ENCODE peak calls at places on chromosomes 7 and 10, in six cellular contexts. One of them, this sample, is unnamed.

GRCh38 chr7:101373812-101374612 is 11.3 kb downstream of the COL26A1 start:
- DNase-seq in neuronal stem cell: no peak
- DNase-seq in IMR-90: no peak
- DNase-seq in H9: no peak
- DNase-seq in mesenchymal stem cell: no peak
- DNase-seq in H1: no peak
- DNase-seq in this sample: peak; percentile 63

GRCh38 chr7:54833021-54833467 is 74.0 kb upstream of the SEC61G start:
- DNase-seq in neuronal stem cell: no peak
- DNase-seq in IMR-90: no peak
- DNase-seq in H9: no peak
- DNase-seq in mesenchymal stem cell: no peak
- DNase-seq in H1: no peak
- DNase-seq in this sample: no peak

GRCh38 chr7:64946772-64947171 is 43.7 kb downstream of the ZNF273 start:
- DNase-seq in neuronal stem cell: peak; percentile 6
- DNase-seq in IMR-90: peak; percentile 1
- DNase-seq in H9: peak; percentile 69
- DNase-seq in mesenchymal stem cell: no peak
- DNase-seq in H1: no peak
- DNase-seq in this sample: peak; percentile 63

GRCh38 chr10:62109532-62110293 is 158.9 kb downstream of the RTKN2 start:
- DNase-seq in neuronal stem cell: no peak
- DNase-seq in IMR-90: no peak
- DNase-seq in H9: no peak
- DNase-seq in mesenchymal stem cell: no peak
- DNase-seq in H1: no peak
- DNase-seq in this sample: no peak

GRCh38 chr7:141562036-141562435 is 10.8 kb downstream of the AGK start:
- DNase-seq in neuronal stem cell: no peak
- DNase-seq in IMR-90: no peak
- DNase-seq in H9: no peak
- DNase-seq in mesenchymal stem cell: no peak
- DNase-seq in H1: no peak
- DNase-seq in this sample: no peak

GRCh38 chr7:30903146-30903545 is 8.5 kb upstream of the AQP1 start:
- DNase-seq in neuronal stem cell: no peak
- DNase-seq in IMR-90: no peak
- DNase-seq in H9: no peak
- DNase-seq in mesenchymal stem cell: no peak
- DNase-seq in H1: no peak
- DNase-seq in this sample: no peak

GRCh38 chr7:143484059-143484458 is 6.4 kb downstream of the TAS2R41 start:
- DNase-seq in neuronal stem cell: no peak
- DNase-seq in IMR-90: peak; percentile 21
- DNase-seq in H9: no peak
- DNase-seq in mesenchymal stem cell: no peak
- DNase-seq in H1: no peak
- DNase-seq in this sample: no peak

GRCh38 chr10:78950656-78951587 is 117.8 kb upstream of the ZMIZ1 start:
- DNase-seq in neuronal stem cell: no peak
- DNase-seq in IMR-90: no peak
- DNase-seq in H9: no peak
- DNase-seq in mesenchymal stem cell: no peak
- DNase-seq in H1: no peak
- DNase-seq in this sample: no peak

GRCh38 chr7:142711722-142712616 is 37.3 kb upstream of the PRSS1 start:
- DNase-seq in neuronal stem cell: no peak
- DNase-seq in IMR-90: peak; percentile 19
- DNase-seq in H9: no peak
- DNase-seq in mesenchymal stem cell: peak; percentile 5
- DNase-seq in H1: no peak
- DNase-seq in this sample: peak; percentile 38

GRCh38 chr10:120460776-120461175 is 3.7 kb downstream of the PLPP4 start:
- DNase-seq in neuronal stem cell: no peak
- DNase-seq in IMR-90: peak; percentile 54
- DNase-seq in H9: no peak
- DNase-seq in mesenchymal stem cell: peak; percentile 95
- DNase-seq in H1: no peak
- DNase-seq in this sample: peak; percentile 79

GRCh38 chr7:66356277-66356721 is 151.2 kb downstream of the TPST1 start:
- DNase-seq in neuronal stem cell: no peak
- DNase-seq in IMR-90: peak; percentile 85
- DNase-seq in H9: no peak
- DNase-seq in mesenchymal stem cell: no peak
- DNase-seq in H1: no peak
- DNase-seq in this sample: no peak

GRCh38 chr10:74841265-74841973 is 15.0 kb downstream of the KAT6B start:
- DNase-seq in neuronal stem cell: no peak
- DNase-seq in IMR-90: peak; percentile 39
- DNase-seq in H9: no peak
- DNase-seq in mesenchymal stem cell: no peak
- DNase-seq in H1: no peak
- DNase-seq in this sample: no peak

GRCh38 chr7:156733638-156734037 is 93.1 kb downstream of the RNF32 start:
- DNase-seq in neuronal stem cell: no peak
- DNase-seq in IMR-90: no peak
- DNase-seq in H9: no peak
- DNase-seq in mesenchymal stem cell: no peak
- DNase-seq in H1: no peak
- DNase-seq in this sample: no peak

GRCh38 chr7:495326-495725 is 24.3 kb downstream of the PDGFA start:
- DNase-seq in neuronal stem cell: no peak
- DNase-seq in IMR-90: no peak
- DNase-seq in H9: no peak
- DNase-seq in mesenchymal stem cell: no peak
- DNase-seq in H1: no peak
- DNase-seq in this sample: no peak

GRCh38 chr7:149071641-149072437 is 18.7 kb downstream of the ZNF786 start:
- DNase-seq in neuronal stem cell: peak; percentile 11
- DNase-seq in IMR-90: peak; percentile 5
- DNase-seq in H9: peak; percentile 90
- DNase-seq in mesenchymal stem cell: peak; percentile 11
- DNase-seq in H1: peak; percentile 81
- DNase-seq in this sample: peak; percentile 91

GRCh38 chr7:70040971-70041766 is 442.9 kb downstream of the AUTS2 start:
- DNase-seq in neuronal stem cell: no peak
- DNase-seq in IMR-90: no peak
- DNase-seq in H9: no peak
- DNase-seq in mesenchymal stem cell: peak; percentile 13
- DNase-seq in H1: no peak
- DNase-seq in this sample: peak; percentile 30

GRCh38 chr7:117047496-117047895 is 94.2 kb downstream of the ST7 start:
- DNase-seq in neuronal stem cell: no peak
- DNase-seq in IMR-90: peak; percentile 42
- DNase-seq in H9: no peak
- DNase-seq in mesenchymal stem cell: no peak
- DNase-seq in H1: no peak
- DNase-seq in this sample: no peak

GRCh38 chr7:21911341-21911875 is 34.3 kb downstream of the CDCA7L start:
- DNase-seq in neuronal stem cell: no peak
- DNase-seq in IMR-90: peak; percentile 7
- DNase-seq in H9: no peak
- DNase-seq in mesenchymal stem cell: peak; percentile 37
- DNase-seq in H1: no peak
- DNase-seq in this sample: no peak

GRCh38 chr10:110859206-110859946 is 12.4 kb upstream of the PDCD4 start:
- DNase-seq in neuronal stem cell: no peak
- DNase-seq in IMR-90: no peak
- DNase-seq in H9: no peak
- DNase-seq in mesenchymal stem cell: no peak
- DNase-seq in H1: no peak
- DNase-seq in this sample: no peak

GRCh38 chr7:24923172-24923865 is 56.7 kb downstream of the OSBPL3 start:
- DNase-seq in neuronal stem cell: no peak
- DNase-seq in IMR-90: no peak
- DNase-seq in H9: no peak
- DNase-seq in mesenchymal stem cell: no peak
- DNase-seq in H1: no peak
- DNase-seq in this sample: no peak

GRCh38 chr7:41915861-41916260 is 213.0 kb upstream of the INHBA start:
- DNase-seq in neuronal stem cell: no peak
- DNase-seq in IMR-90: no peak
- DNase-seq in H9: no peak
- DNase-seq in mesenchymal stem cell: no peak
- DNase-seq in H1: no peak
- DNase-seq in this sample: no peak

GRCh38 chr7:98210513-98211220 is 572 bp upstream of the BHLHA15 start:
- DNase-seq in neuronal stem cell: no peak
- DNase-seq in IMR-90: no peak
- DNase-seq in H9: peak; percentile 77
- DNase-seq in mesenchymal stem cell: peak; percentile 23
- DNase-seq in H1: no peak
- DNase-seq in this sample: peak; percentile 55

GRCh38 chr7:114414151-114415053 is at the start of gene FOXP2:
- DNase-seq in neuronal stem cell: no peak
- DNase-seq in IMR-90: peak; percentile 48
- DNase-seq in H9: no peak
- DNase-seq in mesenchymal stem cell: peak; percentile 56
- DNase-seq in H1: no peak
- DNase-seq in this sample: peak; percentile 48

GRCh38 chr7:73963252-73963822 is 64.6 kb upstream of the ELN start:
- DNase-seq in neuronal stem cell: no peak
- DNase-seq in IMR-90: no peak
- DNase-seq in H9: no peak
- DNase-seq in mesenchymal stem cell: no peak
- DNase-seq in H1: no peak
- DNase-seq in this sample: no peak

GRCh38 chr10:7700577-7701125 is 2.5 kb upstream of the ITIH2 start:
- DNase-seq in neuronal stem cell: no peak
- DNase-seq in IMR-90: no peak
- DNase-seq in H9: no peak
- DNase-seq in mesenchymal stem cell: no peak
- DNase-seq in H1: no peak
- DNase-seq in this sample: no peak

GRCh38 chr10:69861251-69862240 is 59.8 kb downstream of the COL13A1 start:
- DNase-seq in neuronal stem cell: no peak
- DNase-seq in IMR-90: peak; percentile 73
- DNase-seq in H9: no peak
- DNase-seq in mesenchymal stem cell: peak; percentile 86
- DNase-seq in H1: no peak
- DNase-seq in this sample: peak; percentile 95

GRCh38 chr7:47481656-47482012 is 100.3 kb downstream of the TNS3 start:
- DNase-seq in neuronal stem cell: no peak
- DNase-seq in IMR-90: no peak
- DNase-seq in H9: no peak
- DNase-seq in mesenchymal stem cell: no peak
- DNase-seq in H1: no peak
- DNase-seq in this sample: no peak

GRCh38 chr7:47479821-47480575 is 101.9 kb downstream of the TNS3 start:
- DNase-seq in neuronal stem cell: no peak
- DNase-seq in IMR-90: no peak
- DNase-seq in H9: peak; percentile 26
- DNase-seq in mesenchymal stem cell: no peak
- DNase-seq in H1: no peak
- DNase-seq in this sample: no peak

GRCh38 chr7:47478926-47479791 is 102.8 kb downstream of the TNS3 start:
- DNase-seq in neuronal stem cell: no peak
- DNase-seq in IMR-90: no peak
- DNase-seq in H9: peak; percentile 33
- DNase-seq in mesenchymal stem cell: no peak
- DNase-seq in H1: no peak
- DNase-seq in this sample: no peak

GRCh38 chr7:47482013-47482761 is 99.7 kb downstream of the TNS3 start:
- DNase-seq in neuronal stem cell: no peak
- DNase-seq in IMR-90: peak; percentile 98
- DNase-seq in H9: no peak
- DNase-seq in mesenchymal stem cell: peak; percentile 99
- DNase-seq in H1: no peak
- DNase-seq in this sample: peak; percentile 54

GRCh38 chr7:47480576-47481538 is 101.1 kb downstream of the TNS3 start:
- DNase-seq in neuronal stem cell: no peak
- DNase-seq in IMR-90: no peak
- DNase-seq in H9: peak; percentile 52
- DNase-seq in mesenchymal stem cell: peak; percentile 42
- DNase-seq in H1: peak; percentile 62
- DNase-seq in this sample: no peak
- H2BK120ac ChIP-seq in neuronal stem cell: no peak overlapping the region
- H2BK120ac ChIP-seq in IMR-90: peak overlapping the region; percentile 95
- H2BK120ac ChIP-seq in H9: no peak overlapping the region
- H2BK120ac ChIP-seq in mesenchymal stem cell: peak overlapping the region; percentile 99
- H2BK120ac ChIP-seq in H1: no peak overlapping the region
- H2BK120ac ChIP-seq in this sample: no peak overlapping the region

DNA sequence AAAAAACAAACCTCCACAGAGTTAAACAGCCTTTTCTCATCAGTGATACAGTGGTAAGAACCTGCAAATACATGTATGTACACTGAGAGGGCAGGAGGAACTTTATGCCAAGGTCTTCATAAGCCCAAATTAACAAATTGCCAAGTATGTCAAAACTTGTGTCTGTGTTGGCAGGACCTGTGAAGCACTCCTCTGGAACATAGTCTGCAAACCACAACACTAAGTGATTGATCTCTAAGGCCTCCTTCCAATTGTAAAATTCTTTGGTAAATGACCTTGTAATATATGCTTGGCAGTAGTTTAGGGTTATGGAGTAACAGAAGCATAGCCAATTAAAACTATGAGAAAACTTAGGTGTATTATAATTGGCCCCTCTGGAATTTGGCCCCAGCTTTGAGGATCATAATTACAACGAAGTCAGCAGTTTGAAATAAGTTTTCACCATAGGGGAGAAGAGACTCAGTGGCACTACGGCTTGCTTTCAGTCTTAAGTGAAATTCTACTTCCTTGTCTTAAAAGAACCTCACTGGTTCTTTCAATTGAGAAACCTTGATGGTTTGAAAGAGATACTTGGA is 57.5 kb downstream of the CNNM2 start:
- DNase-seq in neuronal stem cell: no peak
- DNase-seq in IMR-90: no peak
- DNase-seq in H9: no peak
- DNase-seq in mesenchymal stem cell: no peak
- DNase-seq in H1: no peak
- DNase-seq in this sample: no peak
- H2BK15ac ChIP-seq in neuronal stem cell: no peak overlapping the region
- H2BK15ac ChIP-seq in IMR-90: no peak overlapping the region
- H2BK15ac ChIP-seq in H9: no peak overlapping the region
- H2BK15ac ChIP-seq in mesenchymal stem cell: no peak overlapping the region
- H2BK15ac ChIP-seq in H1: no peak overlapping the region
- H2BK15ac ChIP-seq in this sample: no peak overlapping the region

GRCh38 chr10:77049896-77050295 is 587.7 kb downstream of the KCNMA1 start:
- DNase-seq in neuronal stem cell: no peak
- DNase-seq in IMR-90: peak; percentile 55
- DNase-seq in H9: no peak
- DNase-seq in mesenchymal stem cell: peak; percentile 11
- DNase-seq in H1: no peak
- DNase-seq in this sample: peak; percentile 73
- H2AK5ac ChIP-seq in neuronal stem cell: no peak overlapping the region
- H2AK5ac ChIP-seq in IMR-90: no peak overlapping the region
- H2AK5ac ChIP-seq in H9: no peak overlapping the region
- H2AK5ac ChIP-seq in mesenchymal stem cell: no peak overlapping the region
- H2AK5ac ChIP-seq in H1: no peak overlapping the region
- H2AK5ac ChIP-seq in this sample: no peak overlapping the region

DNA sequence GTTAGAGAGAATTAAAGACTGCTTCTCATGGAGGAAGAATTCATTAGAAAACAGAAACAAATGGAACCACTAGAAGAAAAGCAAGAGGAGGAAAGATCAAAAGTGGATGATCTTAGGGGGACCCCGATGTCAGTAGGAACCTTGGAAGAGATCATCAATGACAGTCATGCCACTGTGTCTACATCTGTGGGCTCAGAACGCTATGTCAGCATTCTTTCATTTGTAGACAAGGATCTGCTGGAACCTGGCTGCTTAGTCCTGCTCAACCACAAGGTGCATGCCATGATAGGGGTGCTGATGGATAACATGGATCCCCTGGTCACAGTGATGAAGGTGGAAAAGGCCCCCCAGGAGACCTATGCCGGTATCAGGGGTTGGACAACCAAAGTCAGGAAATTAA is 154.4 kb upstream of the CHRM2 start:
- DNase-seq in neuronal stem cell: no peak
- DNase-seq in IMR-90: no peak
- DNase-seq in H9: no peak
- DNase-seq in mesenchymal stem cell: no peak
- DNase-seq in H1: no peak
- DNase-seq in this sample: no peak
- H2BK120ac ChIP-seq in neuronal stem cell: no peak overlapping the region
- H2BK120ac ChIP-seq in IMR-90: no peak overlapping the region
- H2BK120ac ChIP-seq in H9: no peak overlapping the region
- H2BK120ac ChIP-seq in mesenchymal stem cell: no peak overlapping the region
- H2BK120ac ChIP-seq in H1: no peak overlapping the region
- H2BK120ac ChIP-seq in this sample: no peak overlapping the region